ENCODE peak calls at places on chromosome 1, in six cellular contexts. T is stomach, E is esophagus muscularis mucosa, Z is GM23338, G is GM12891, P is transverse colon. J is an unnamed sample.

GRCh38 chr1:193069748-193070394 is 10.5 kb downstream of the RO60 start:
- DNase-seq in E (no peak), T (no peak), P (no peak), Z (peak), G (no peak), J (no peak)

GRCh38 chr1:6004412-6005123 is 12.3 kb upstream of the NPHP4 start:
- DNase-seq in G (no peak), Z (no peak), T (no peak), E (no peak), P (no peak), J (no peak)

GRCh38 chr1:152479792-152480595 is 30.6 kb upstream of the LCE5A start:
- DNase-seq in T (peak), Z (peak), G (no peak), E (peak), P (peak), J (no peak)

GRCh38 chr1:219444469-219444868 is 168.4 kb downstream of the ZC3H11B start:
- DNase-seq in Z (no peak), G (no peak), P (no peak), E (no peak), T (no peak), J (no peak)

GRCh38 chr1:48177257-48177656 is 45.3 kb upstream of the SLC5A9 start:
- DNase-seq in G (no peak), T (no peak), Z (peak), E (no peak), P (no peak), J (no peak)

GRCh38 chr1:47763456-47764171 is 233.6 kb downstream of the TRABD2B start:
- DNase-seq in P (no peak), Z (no peak), E (no peak), T (no peak), G (no peak), J (no peak)

GRCh38 chr1:1310476-1311053 is 2.2 kb downstream of the PUSL1 start:
- DNase-seq in P (no peak), T (no peak), Z (peak), E (no peak), G (no peak), J (no peak)

GRCh38 chr1:1086911-1087341 is 12.8 kb upstream of the RNF223 start:
- DNase-seq in G (no peak), P (peak), E (no peak), Z (no peak), T (no peak), J (no peak)

GRCh38 chr1:100304921-100305320 is 38.9 kb downstream of the RTCA start:
- DNase-seq in E (no peak), Z (peak), P (no peak), T (no peak), G (no peak), J (no peak)

GRCh38 chr1:192485692-192486436 is 89.7 kb upstream of the RGS1 start:
- DNase-seq in E (peak), G (no peak), T (peak), P (peak), Z (no peak), J (no peak)

DNA sequence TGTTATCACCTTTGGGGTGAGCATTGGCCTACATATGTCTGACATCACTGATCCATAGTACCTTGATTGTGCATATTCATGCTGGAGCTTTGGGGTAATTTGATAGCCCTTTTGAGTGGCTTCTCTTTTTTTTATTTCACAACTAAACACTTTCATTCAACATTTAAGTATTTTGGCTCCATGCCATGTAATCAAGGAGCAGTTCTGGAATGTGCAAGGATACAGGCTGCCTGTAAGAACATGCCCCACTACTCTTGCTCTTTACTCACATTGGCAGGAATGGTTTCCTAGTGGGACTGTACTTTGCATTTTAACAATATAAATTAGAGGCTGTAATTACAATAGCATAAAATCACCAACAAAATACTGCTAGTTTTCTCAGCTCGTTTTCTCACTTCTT is 300.7 kb upstream of the SPAG17 start:
- DNase-seq in P (no peak), E (no peak), Z (no peak), G (no peak), T (no peak), J (no peak)
- TF ChIP-seq POLR2AphosphoS5 in P (no peak), E (no peak), Z (no peak), G (no peak), T (no peak), J (no peak)

GRCh38 chr1:228114827-228115226 is 5.7 kb upstream of the MRPL55 start:
- DNase-seq in P (no peak), G (no peak), T (no peak), E (no peak), Z (no peak), J (no peak)
- TF ChIP-seq POLR2AphosphoS5 in P (no peak), G (no peak), T (no peak), E (no peak), Z (no peak), J (no peak)

GRCh38 chr1:182169203-182169602 is 107.7 kb upstream of the ZNF648 start:
- DNase-seq in T (no peak), E (no peak), Z (no peak), G (no peak), P (no peak), J (no peak)

GRCh38 chr1:182174202-182174855 is 112.8 kb upstream of the ZNF648 start:
- DNase-seq in T (no peak), E (no peak), G (no peak), Z (no peak), P (peak), J (no peak)

GRCh38 chr1:182170941-182171461 is 109.5 kb upstream of the ZNF648 start:
- DNase-seq in G (no peak), E (no peak), T (no peak), P (no peak), Z (no peak), J (no peak)

GRCh38 chr1:182175340-182176068 is 114.0 kb upstream of the ZNF648 start:
- DNase-seq in T (no peak), G (no peak), P (peak), Z (no peak), E (no peak), J (no peak)

DNA sequence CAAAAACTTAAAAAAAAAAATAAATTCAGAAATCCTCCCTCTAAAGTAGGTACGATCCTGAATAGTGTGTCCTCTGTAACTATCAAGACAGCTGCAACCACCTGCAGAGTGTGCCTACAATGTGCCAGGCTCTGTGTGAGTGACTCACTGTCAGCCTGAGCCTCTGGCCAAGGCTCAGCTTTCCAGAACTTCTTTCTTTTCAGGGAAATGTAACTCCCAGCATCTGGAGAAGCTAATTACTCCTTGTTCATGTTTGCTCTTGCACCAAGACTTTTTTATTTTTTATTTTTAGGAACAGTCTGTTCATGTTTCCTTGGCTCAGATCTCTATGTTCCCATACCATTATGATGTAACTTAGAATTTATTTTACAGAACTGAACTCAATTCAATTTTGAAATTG is 112.3 kb upstream of the ZNF648 start:
- DNase-seq in G (no peak), E (no peak), T (peak), Z (no peak), P (no peak), J (no peak)
- TF ChIP-seq POLR2AphosphoS5 in G (no peak), E (peak), T (peak), Z (no peak), P (no peak), J (no peak)

GRCh38 chr1:84330125-84330984 is 28.8 kb downstream of the SAMD13 start:
- DNase-seq in E (no peak), P (no peak), Z (no peak), G (no peak), T (no peak), J (no peak)
- TF ChIP-seq POLR2AphosphoS5 in E (no peak), P (no peak), Z (no peak), G (no peak), T (no peak), J (no peak)

GRCh38 chr1:150566589-150567340 is 12.6 kb downstream of the MCL1 start:
- DNase-seq in P (no peak), T (no peak), E (no peak), Z (no peak), G (no peak), J (no peak)
- TF ChIP-seq POLR2AphosphoS5 in P (no peak), T (no peak), E (peak), Z (no peak), G (no peak), J (no peak)

GRCh38 chr1:32763221-32763620 is 53.9 kb downstream of the YARS1 start:
- DNase-seq in E (no peak), G (no peak), P (no peak), T (no peak), Z (no peak), J (no peak)
- TF ChIP-seq POLR2AphosphoS5 in E (no peak), G (no peak), P (no peak), T (no peak), Z (no peak), J (no peak)

GRCh38 chr1:65812065-65812464 is 19.4 kb downstream of the PDE4B start:
- DNase-seq in T (no peak), P (peak), E (no peak), G (peak), Z (peak), J (no peak)
- TF ChIP-seq POLR2AphosphoS5 in T (peak), P (no peak), E (peak), G (no peak), Z (no peak), J (no peak)

DNA sequence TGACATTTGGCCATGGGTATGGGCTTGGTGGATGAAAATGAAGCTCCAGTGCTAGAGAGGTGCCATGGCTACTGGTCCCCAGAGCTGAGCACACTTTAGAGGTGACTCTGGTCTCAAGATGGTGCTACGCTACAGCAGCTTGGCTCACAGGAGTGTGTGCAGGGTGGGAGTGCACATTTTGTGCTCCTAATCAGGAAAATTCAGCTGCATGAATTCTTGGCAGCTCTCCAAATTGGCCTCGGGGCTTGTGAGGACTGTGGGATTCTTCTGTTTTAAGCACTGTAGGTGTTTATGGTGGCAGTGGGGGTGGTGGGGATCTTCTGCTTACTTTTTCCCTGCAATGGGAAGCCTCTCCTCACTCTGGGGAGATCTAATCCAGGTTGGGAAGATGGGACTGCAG is 17.3 kb upstream of the TIPRL start:
- DNase-seq in P (no peak), G (no peak), T (no peak), E (peak), Z (no peak), J (no peak)
- TF ChIP-seq POLR2AphosphoS5 in P (no peak), G (no peak), T (no peak), E (no peak), Z (no peak), J (no peak)

DNA sequence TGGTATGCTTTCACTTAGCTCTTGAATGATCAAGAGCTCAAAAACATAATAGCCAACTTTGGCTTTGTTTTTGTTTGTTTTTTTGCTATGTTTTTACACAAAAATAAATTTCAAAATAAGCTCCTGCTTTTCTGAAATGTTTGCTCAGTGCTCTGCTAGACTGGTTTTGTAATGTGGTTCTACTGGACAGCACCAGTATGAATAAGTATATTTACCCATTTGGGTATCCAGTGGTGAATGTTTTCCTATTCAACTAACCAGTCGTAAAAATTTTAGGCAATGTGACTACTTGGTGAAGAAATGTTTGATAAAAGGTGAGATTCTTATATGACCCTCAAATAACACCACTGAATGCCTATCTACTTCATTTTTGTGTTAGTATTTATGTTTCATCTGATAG is 308.6 kb downstream of the PTPRC start:
- DNase-seq in G (no peak), P (no peak), E (no peak), T (no peak), Z (no peak), J (no peak)
- TF ChIP-seq POLR2AphosphoS5 in G (no peak), P (no peak), E (no peak), T (no peak), Z (no peak), J (no peak)

DNA sequence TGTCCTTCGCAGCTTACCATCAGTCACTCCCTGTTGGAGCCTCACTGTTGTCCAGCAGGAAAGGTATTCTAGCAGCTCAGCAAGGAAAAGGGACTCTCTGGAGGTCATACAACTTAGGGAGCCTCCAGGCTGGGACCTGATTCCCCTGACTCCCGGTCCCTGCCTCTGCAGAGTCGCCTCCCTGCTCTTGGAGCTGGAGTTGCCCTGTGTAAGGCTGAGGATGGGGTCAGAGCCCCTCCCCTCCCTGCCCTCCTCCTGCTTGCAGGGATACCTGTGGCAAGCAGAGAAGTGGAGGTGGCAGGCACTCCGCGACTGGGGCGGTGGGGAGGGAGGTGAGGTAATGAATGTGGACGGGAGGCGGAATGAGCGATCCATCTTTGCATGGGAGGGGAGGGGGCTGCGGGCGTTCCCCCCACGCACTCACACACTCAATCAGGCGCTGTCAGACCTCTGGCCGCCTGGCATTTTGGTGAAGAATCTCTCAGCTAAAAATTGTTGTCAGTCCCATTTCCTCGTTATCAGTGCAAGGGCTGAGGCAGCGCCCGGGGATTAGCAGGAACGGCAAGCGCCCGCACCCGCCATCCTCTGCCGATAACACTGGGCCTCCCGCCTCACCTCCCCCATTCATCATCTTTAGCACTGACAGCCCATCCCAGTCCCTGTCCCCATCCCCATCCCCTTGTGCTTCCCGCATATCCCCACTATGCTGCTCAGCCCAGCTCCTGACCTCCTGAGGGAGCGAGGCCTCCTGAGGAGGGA is 64.3 kb downstream of the TMEM53 start:
- DNase-seq in P (no peak), E (no peak), G (no peak), T (no peak), Z (peak), J (no peak)
- TF ChIP-seq POLR2AphosphoS5 in P (no peak), E (no peak), G (no peak), T (no peak), Z (no peak), J (no peak)